ENCODE peak calls at places on chromosomes 5 and 9, in four cellular contexts. L, T, F and P are unnamed samples. For H3K4me1, the result is how much of the 10 kb centered on the place peaks cover.

GRCh38 chr9:75488082-75488713 is 399.9 kb downstream of the OSTF1 start:
- DNase-seq in F (no peak), T (no peak), L (no peak), P (no peak)

GRCh38 chr9:91676042-91676441 is 252.4 kb upstream of the NFIL3 start:
- DNase-seq in L (no peak), F (peak), T (peak), P (no peak)

GRCh38 chr9:112048924-112049785 is 125.9 kb downstream of the SUSD1 start:
- DNase-seq in T (no peak), F (no peak), L (peak), P (no peak)

GRCh38 chr5:168656633-168657032 is 77.5 kb upstream of the PANK3 start:
- DNase-seq in T (no peak), F (no peak), L (no peak), P (no peak)

GRCh38 chr5:169416583-169417196 is 115.8 kb upstream of the SLIT3 start:
- DNase-seq in L (peak), T (no peak), F (peak), P (no peak)

GRCh38 chr9:6877671-6878161 is 119.9 kb downstream of the KDM4C start:
- DNase-seq in F (no peak), L (peak), T (no peak), P (no peak)

GRCh38 chr5:10866913-10867312 is 105.9 kb upstream of the DAP start:
- DNase-seq in T (peak), F (no peak), L (peak), P (no peak)

GRCh38 chr9:73845954-73846690 is 651.0 kb upstream of the RORB start:
- DNase-seq in L (no peak), F (no peak), T (no peak), P (no peak)

GRCh38 chr9:14958989-14959388 is 48.8 kb upstream of the FREM1 start:
- DNase-seq in L (no peak), F (no peak), T (no peak), P (no peak)

GRCh38 chr9:91712811-91713210 is 237.2 kb downstream of the ROR2 start:
- DNase-seq in L (no peak), T (no peak), F (no peak), P (no peak)

DNA sequence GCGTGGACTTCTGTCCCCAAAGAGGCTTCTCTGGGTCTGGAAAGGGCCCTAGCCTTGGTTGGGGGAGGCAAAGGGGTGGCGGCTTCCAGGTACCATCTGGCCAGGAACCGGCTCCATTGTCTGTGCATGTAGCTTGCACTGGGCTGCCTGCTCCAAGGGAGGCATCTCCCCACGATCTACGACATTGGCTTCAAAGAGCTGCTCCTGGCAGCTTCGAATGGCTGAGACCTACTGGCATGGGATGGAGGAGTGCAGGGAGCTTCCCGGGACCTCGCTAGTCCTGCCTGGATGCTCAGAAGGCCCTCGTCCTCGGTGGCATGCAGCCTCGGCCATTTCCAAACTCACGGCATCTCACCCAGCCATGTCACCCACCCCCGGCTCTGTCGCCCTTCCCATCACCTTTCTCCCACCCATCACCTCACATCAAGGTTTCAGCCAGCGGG is 137.8 kb downstream of the KCNIP1 start:
- DNase-seq in T (no peak), L (no peak), F (no peak), P (no peak)
- TF ChIP-seq FOS in T (no peak), L (no peak), F (no peak), P (no peak)

GRCh38 chr9:121294866-121295661 is 27.1 kb downstream of the GSN start:
- DNase-seq in L (no peak), F (no peak), T (no peak), P (no peak)
- H3K4me1 ChIP-seq in L (under half), F (under half), T (under half), P (under half)

DNA sequence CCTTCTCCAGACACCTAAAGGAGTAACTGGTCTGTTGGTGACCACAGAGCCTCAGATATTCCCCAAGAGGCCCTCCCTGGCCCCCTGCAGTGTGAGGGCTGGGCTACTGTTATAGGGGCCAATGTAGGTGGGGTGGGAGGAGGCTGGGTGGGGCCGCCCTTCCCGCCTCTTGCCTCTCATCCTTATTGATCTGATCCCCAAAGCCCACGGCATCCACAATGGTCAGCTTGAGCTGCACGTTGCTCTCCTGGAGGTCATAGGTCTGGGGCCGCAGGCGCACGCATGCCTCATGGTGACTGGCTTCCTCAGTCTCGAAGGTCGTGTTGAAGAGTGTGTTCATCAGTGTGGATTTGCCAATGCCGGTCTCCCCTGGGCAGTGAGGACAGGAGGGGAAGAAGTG is 13.0 kb downstream of the SEPTIN8 start:
- DNase-seq in T (no peak), F (no peak), L (no peak), P (no peak)
- TF ChIP-seq FOS in T (no peak), F (no peak), L (no peak), P (no peak)

GRCh38 chr9:136145580-136145979 is 26.9 kb upstream of the TMEM250 start:
- DNase-seq in F (no peak), L (no peak), T (no peak), P (no peak)
- H3K4me1 ChIP-seq in F (under half), L (under half), T (under half), P (under half)

GRCh38 chr9:135296783-135297715 is 182.5 kb upstream of the PPP1R26 start:
- DNase-seq in T (no peak), L (no peak), F (no peak), P (no peak)
- TF ChIP-seq FOS in T (no peak), L (no peak), F (no peak), P (no peak)

DNA sequence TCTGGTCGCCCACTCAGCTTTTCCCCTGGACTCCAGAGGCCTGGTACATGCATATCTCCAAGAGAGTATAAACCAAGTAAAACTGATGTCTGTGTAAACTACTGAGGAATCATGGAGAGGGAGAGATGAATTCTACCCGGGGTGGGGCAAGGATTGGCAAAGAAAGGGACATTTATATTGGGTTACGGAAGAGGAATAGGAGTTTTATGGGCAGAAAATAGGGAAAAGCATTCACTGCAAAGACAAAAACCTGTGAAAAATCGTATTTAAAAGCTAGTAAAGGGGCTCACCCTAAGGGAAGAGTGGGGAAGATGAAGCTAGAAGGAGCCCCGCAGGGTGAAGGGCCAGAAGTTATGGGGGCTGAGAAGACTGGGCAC is 248.0 kb upstream of the KLF4 start:
- DNase-seq in F (no peak), L (no peak), T (no peak), P (no peak)
- H3K4me1 ChIP-seq in F (under half), L (under half), T (under half), P (under half)

GRCh38 chr5:119311688-119312087 is 44.1 kb upstream of the TNFAIP8 start:
- DNase-seq in L (no peak), T (no peak), F (no peak), P (no peak)

GRCh38 chr5:119307170-119307569 is 48.6 kb upstream of the TNFAIP8 start:
- DNase-seq in L (no peak), T (no peak), F (no peak), P (no peak)

GRCh38 chr5:119312403-119312802 is 43.4 kb upstream of the TNFAIP8 start:
- DNase-seq in F (no peak), T (peak), L (no peak), P (no peak)

GRCh38 chr5:119313207-119313606 is 42.6 kb upstream of the TNFAIP8 start:
- DNase-seq in T (no peak), F (no peak), L (no peak), P (no peak)

GRCh38 chr5:119309290-119309818 is 46.5 kb upstream of the TNFAIP8 start:
- DNase-seq in T (no peak), L (no peak), F (no peak), P (no peak)
- TF ChIP-seq FOS in T (no peak), L (no peak), F (no peak), P (no peak)

DNA sequence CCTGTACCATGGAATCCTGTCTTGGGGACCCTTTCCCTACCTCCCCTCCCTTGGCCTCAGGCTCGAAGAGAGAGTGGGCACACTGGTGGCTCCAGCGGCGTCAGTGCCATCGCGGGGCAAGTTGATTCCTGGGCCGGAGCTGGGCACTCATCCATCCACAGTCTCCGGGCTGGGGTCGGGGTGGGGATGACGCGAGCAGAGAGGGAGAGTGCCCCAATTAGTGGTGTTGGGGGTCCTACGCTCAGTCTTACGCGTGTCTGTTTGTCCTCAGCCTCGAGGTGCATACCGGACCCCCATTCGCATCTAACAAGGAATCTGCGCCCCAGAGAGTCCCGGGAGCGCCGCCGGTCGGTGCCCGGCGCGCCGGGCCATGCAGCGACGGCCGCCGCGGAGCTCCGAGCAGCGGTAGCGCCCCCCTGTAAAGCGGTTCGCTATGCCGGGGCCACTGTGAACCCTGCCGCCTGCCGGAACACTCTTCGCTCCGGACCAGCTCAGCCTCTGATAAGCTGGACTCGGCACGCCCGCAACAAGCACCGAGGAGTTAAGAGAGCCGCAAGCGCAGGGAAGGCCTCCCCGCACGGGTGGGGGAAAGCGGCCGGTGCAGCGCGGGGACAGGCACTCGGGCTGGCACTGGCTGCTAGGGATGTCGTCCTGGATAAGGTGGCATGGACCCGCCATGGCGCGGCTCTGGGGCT is 724 bp downstream of the NTRK2 start:
- DNase-seq in F (no peak), T (no peak), L (no peak), P (no peak)
- H3K4me1 ChIP-seq in F (under half), T (under half), L (under half), P (under half)

GRCh38 chr9:72646061-72646460 is 124.7 kb downstream of the TMC1 start:
- DNase-seq in T (no peak), L (no peak), F (no peak), P (no peak)
- TF ChIP-seq FOS in T (no peak), L (no peak), F (no peak), P (no peak)

DNA sequence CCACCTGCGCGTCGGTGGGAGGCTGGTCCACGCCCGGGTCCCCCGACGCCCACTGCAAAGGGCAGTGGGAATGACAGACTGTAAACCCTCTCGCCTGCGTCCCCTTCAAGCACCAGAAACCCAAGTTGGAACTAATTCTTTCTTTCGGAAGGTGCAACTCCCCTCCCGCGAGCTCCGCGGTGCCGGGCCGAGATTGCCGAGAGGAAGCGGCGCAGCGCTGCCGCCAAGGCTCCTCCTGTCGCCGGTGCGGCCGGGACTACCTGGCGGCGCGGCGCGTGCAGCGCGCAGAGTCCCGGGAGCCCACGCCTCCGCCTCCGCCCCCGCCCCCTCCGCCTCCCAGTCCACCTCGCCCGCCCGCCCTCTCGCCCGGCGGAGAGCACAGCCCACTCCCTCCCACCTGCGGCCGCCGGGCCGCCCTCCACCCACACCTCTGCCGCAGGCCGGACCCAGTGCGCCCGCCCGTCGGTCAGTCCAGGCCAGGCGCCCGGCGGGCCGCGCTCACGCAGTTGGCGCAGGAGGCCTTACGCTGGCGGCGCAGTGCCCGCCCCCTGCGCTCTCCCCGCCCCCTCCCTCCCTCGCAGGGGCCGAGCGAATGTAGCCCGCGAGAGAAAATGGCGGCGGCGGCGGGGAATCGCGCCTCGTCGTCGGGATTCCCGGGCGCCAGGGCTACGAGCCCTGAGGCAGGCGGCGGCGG is at the start of gene MAP3K1:
- DNase-seq in L (peak), F (no peak), T (peak), P (peak)
- H3K4me1 ChIP-seq in L (under half), F (under half), T (under half), P (under half)